ENCODE peak calls at places on chromosomes 1 and 21, in four cellular contexts. J, Q, E and D are unnamed samples.

GRCh38 chr1:238063454-238063853 is 172.7 kb upstream of the ZP4 start:
- DNase-seq in J (no peak), E (peak), Q (no peak), D (no peak)

GRCh38 chr21:45060675-45061311 is 13.6 kb upstream of the ADARB1 start:
- DNase-seq in E (no peak), Q (no peak), J (no peak), D (no peak)

GRCh38 chr1:21880619-21880970 is 56.5 kb downstream of the HSPG2 start:
- DNase-seq in E (no peak), Q (no peak), J (no peak), D (no peak)

GRCh38 chr1:88612783-88613182 is 71.3 kb upstream of the PKN2 start:
- DNase-seq in J (no peak), Q (no peak), E (no peak), D (no peak)

GRCh38 chr1:86155807-86156561 is 588 bp downstream of the COL24A1 start:
- DNase-seq in Q (no peak), E (peak), J (no peak), D (peak)

GRCh38 chr1:214403431-214403830 is 122.5 kb downstream of the SMYD2 start:
- DNase-seq in E (no peak), J (no peak), Q (no peak), D (no peak)

GRCh38 chr21:46634427-46634826 is 1.0 kb upstream of the PRMT2 start:
- DNase-seq in Q (peak), J (no peak), E (no peak), D (no peak)

GRCh38 chr1:53061859-53062714 is at the start of gene PODN:
- DNase-seq in E (no peak), Q (peak), J (no peak), D (peak)

GRCh38 chr1:14768589-14769304 is 170.3 kb downstream of the KAZN start:
- DNase-seq in E (no peak), Q (no peak), J (no peak), D (no peak)

GRCh38 chr1:76998582-76999189 is 131.4 kb downstream of the ST6GALNAC5 start:
- DNase-seq in E (peak), J (no peak), Q (no peak), D (no peak)

GRCh38 chr1:117616356-117616755 is 10.5 kb downstream of the TENT5C start:
- DNase-seq in E (no peak), J (no peak), Q (no peak), D (no peak)

GRCh38 chr1:145695781-145696629 is 11.2 kb downstream of the PDZK1 start:
- DNase-seq in J (no peak), E (no peak), Q (no peak), D (no peak)

GRCh38 chr1:63901094-63901493 is 127.3 kb downstream of the ROR1 start:
- DNase-seq in Q (no peak), J (no peak), E (no peak), D (no peak)

GRCh38 chr1:155018617-155019348 is 14.8 kb downstream of the DCST2 start:
- DNase-seq in E (no peak), J (no peak), Q (no peak), D (no peak)

GRCh38 chr1:194114288-194114687 is 927.9 kb upstream of the B3GALT2 start:
- DNase-seq in J (no peak), E (no peak), Q (no peak), D (no peak)

GRCh38 chr1:162019006-162019405 is 4.7 kb downstream of the OLFML2B start:
- DNase-seq in J (no peak), Q (no peak), E (peak), D (no peak)

GRCh38 chr1:112232848-112233247 is 163.2 kb upstream of the CTTNBP2NL start:
- DNase-seq in E (no peak), Q (no peak), J (no peak), D (no peak)

GRCh38 chr21:42022906-42023305 is 12.7 kb upstream of the ZBTB21 start:
- DNase-seq in J (no peak), E (no peak), Q (no peak), D (no peak)

GRCh38 chr1:244118087-244118761 is 67.1 kb downstream of the ZBTB18 start:
- DNase-seq in J (no peak), Q (no peak), E (no peak), D (no peak)

GRCh38 chr1:217734973-217735372 is 103.8 kb downstream of the SPATA17 start:
- DNase-seq in Q (no peak), J (no peak), E (no peak), D (no peak)

GRCh38 chr1:33169290-33170055 is 12.4 kb downstream of the TRIM62 start:
- DNase-seq in E (peak), J (no peak), Q (no peak), D (no peak)

GRCh38 chr1:232845521-232845920 is 40.3 kb downstream of the MAP10 start:
- DNase-seq in E (no peak), Q (no peak), J (no peak), D (no peak)

GRCh38 chr21:44401386-44402160 is 48.2 kb downstream of the TRPM2 start:
- DNase-seq in J (no peak), Q (no peak), E (no peak), D (no peak)

GRCh38 chr1:244092293-244093264 is 41.5 kb downstream of the ZBTB18 start:
- DNase-seq in Q (no peak), J (no peak), E (peak), D (no peak)

GRCh38 chr1:182430263-182431068 is 19.5 kb upstream of the RGSL1 start:
- DNase-seq in Q (peak), J (peak), E (no peak), D (peak)